ENCODE peak calls at places on chromosomes 4 and X, in five cellular contexts. K is MG63, U is tibial artery, B is lower lobe of right lung, E is endodermal cell. V is an unnamed sample. For H3K9me3 and H3K27me3, the result is how much of the 10 kb centered on the place peaks cover.

GRCh38 chr4:8916251-8916913 is 44.7 kb upstream of the HMX1 start:
- DNase-seq in U (peak), K (no peak), E (peak), B (no peak), V (no peak)

GRCh38 chrX:69025802-69026301 is 139.4 kb downstream of the PJA1 start:
- DNase-seq in E (peak), B (no peak), U (no peak), K (peak), V (no peak)

GRCh38 chr4:2281575-2282343 is 19.9 kb upstream of the MXD4 start:
- DNase-seq in U (no peak), K (no peak), B (no peak), E (no peak), V (no peak)

GRCh38 chrX:135432881-135433521 is 11.3 kb downstream of the SMIM10L2A start:
- DNase-seq in K (no peak), U (no peak), B (no peak), E (no peak), V (no peak)

GRCh38 chr4:145935253-145936141 is 3.1 kb downstream of the ZNF827 start:
- DNase-seq in U (no peak), B (peak), K (peak), E (peak), V (no peak)

GRCh38 chrX:47068214-47068613 is 10.0 kb upstream of the RGN start:
- DNase-seq in U (no peak), E (no peak), B (no peak), K (no peak), V (no peak)

GRCh38 chr4:172708184-172708583 is 460.4 kb upstream of the GALNT7 start:
- DNase-seq in K (no peak), U (no peak), B (no peak), E (no peak), V (no peak)

GRCh38 chr4:41076481-41076880 is 137.9 kb downstream of the APBB2 start:
- DNase-seq in E (no peak), K (no peak), B (no peak), U (no peak), V (no peak)

GRCh38 chr4:147546341-147546740 is 65.4 kb downstream of the EDNRA start:
- DNase-seq in U (no peak), K (peak), E (no peak), B (no peak), V (peak)

GRCh38 chrX:39869846-39870601 is 227.7 kb downstream of the BCOR start:
- DNase-seq in K (peak), E (no peak), B (no peak), U (no peak), V (peak)

GRCh38 chr4:13171292-13172057 is 312.7 kb downstream of the RAB28 start:
- DNase-seq in B (no peak), K (no peak), U (no peak), E (no peak), V (no peak)

GRCh38 chrX:12010436-12010835 is 127.8 kb upstream of the FRMPD4 start:
- DNase-seq in U (no peak), B (no peak), K (no peak), E (no peak), V (no peak)

GRCh38 chr4:15963568-15963967 is 593 bp upstream of the FGFBP2 start:
- DNase-seq in E (no peak), K (no peak), B (peak), U (no peak), V (no peak)

GRCh38 chr4:7699040-7699439 is 240.6 kb downstream of the AFAP1 start:
- DNase-seq in B (no peak), U (no peak), K (no peak), E (no peak), V (no peak)

GRCh38 chr4:105050896-105051295 is 95.8 kb upstream of the TET2 start:
- DNase-seq in K (peak), E (no peak), B (no peak), U (no peak), V (no peak)

GRCh38 chr4:82499705-82500104 is 62.1 kb downstream of the TMEM150C start:
- DNase-seq in K (no peak), B (no peak), U (no peak), E (peak), V (no peak)

GRCh38 chr4:184583738-184584502 is 65.3 kb downstream of the CASP3 start:
- DNase-seq in K (no peak), B (no peak), E (no peak), U (no peak), V (no peak)

GRCh38 chr4:170139764-170140163 is 50.0 kb upstream of the AADAT start:
- DNase-seq in K (no peak), B (no peak), E (no peak), U (no peak), V (no peak)

GRCh38 chr4:8739820-8740665 is 131.6 kb downstream of the HMX1 start:
- DNase-seq in B (peak), E (peak), K (peak), U (no peak), V (peak)

GRCh38 chrX:16185725-16186136 is 18.4 kb downstream of the MAGEB17 start:
- DNase-seq in B (no peak), E (peak), U (no peak), K (peak), V (peak)

GRCh38 chr4:123661080-123661737 is 264.6 kb downstream of the SPRY1 start:
- DNase-seq in E (no peak), K (no peak), B (no peak), U (no peak), V (no peak)

GRCh38 chrX:18887177-18887820 is 96.6 kb downstream of the PHKA2 start:
- DNase-seq in U (no peak), B (peak), K (no peak), E (peak), V (no peak)

GRCh38 chrX:22122510-22122909 is 90.4 kb downstream of the PHEX start:
- DNase-seq in E (no peak), K (peak), U (peak), B (no peak), V (no peak)

GRCh38 chr4:99219072-99219471 is at the start of gene ADH6:
- DNase-seq in B (no peak), E (no peak), U (no peak), K (no peak), V (no peak)

GRCh38 chr4:89119836-89120235 is 8.5 kb downstream of the TIGD2 start:
- DNase-seq in U (no peak), E (no peak), K (no peak), B (no peak), V (peak)

GRCh38 chrX:100830547-100830946 is 10.4 kb downstream of the CSTF2 start:
- DNase-seq in K (no peak), B (no peak), E (no peak), U (no peak), V (no peak)

GRCh38 chrX:10681167-10681566 is 60.8 kb upstream of the MID1 start:
- DNase-seq in U (no peak), B (no peak), K (no peak), E (no peak), V (no peak)

GRCh38 chrX:115892056-115892708 is 278.4 kb upstream of the AGTR2 start:
- DNase-seq in E (no peak), B (no peak), K (peak), U (no peak), V (no peak)

GRCh38 chr4:164648151-164648848 is 105.6 kb upstream of the SMIM31 start:
- DNase-seq in E (no peak), B (no peak), U (no peak), K (peak), V (no peak)

GRCh38 chr4:182555997-182556418 is 312.8 kb downstream of the TENM3 start:
- DNase-seq in E (peak), B (no peak), K (no peak), U (no peak), V (peak)

GRCh38 chr4:82601242-82602015 is 39.6 kb upstream of the TMEM150C start:
- DNase-seq in K (no peak), U (no peak), E (no peak), B (no peak), V (no peak)

GRCh38 chr4:26330186-26330787 is 9.5 kb downstream of the RBPJ start:
- DNase-seq in B (no peak), U (no peak), K (no peak), E (no peak), V (peak)

GRCh38 chrX:118062048-118062789 is 54.4 kb downstream of the KLHL13 start:
- DNase-seq in B (no peak), K (no peak), E (no peak), U (no peak), V (no peak)

GRCh38 chrX:21949689-21950088 is 9.2 kb downstream of the SMS start:
- DNase-seq in K (no peak), B (no peak), U (no peak), E (no peak), V (no peak)

GRCh38 chr4:7354937-7355336 is 79.8 kb downstream of the PSAPL1 start:
- DNase-seq in K (peak), B (no peak), U (no peak), E (no peak), V (no peak)

GRCh38 chr4:99087887-99088484 is 602 bp downstream of the ADH5 start:
- DNase-seq in E (no peak), K (peak), B (peak), U (peak), V (peak)

GRCh38 chrX:40262641-40263560 is 165.1 kb upstream of the BCOR start:
- DNase-seq in K (peak), U (no peak), B (no peak), E (no peak), V (peak)

DNA sequence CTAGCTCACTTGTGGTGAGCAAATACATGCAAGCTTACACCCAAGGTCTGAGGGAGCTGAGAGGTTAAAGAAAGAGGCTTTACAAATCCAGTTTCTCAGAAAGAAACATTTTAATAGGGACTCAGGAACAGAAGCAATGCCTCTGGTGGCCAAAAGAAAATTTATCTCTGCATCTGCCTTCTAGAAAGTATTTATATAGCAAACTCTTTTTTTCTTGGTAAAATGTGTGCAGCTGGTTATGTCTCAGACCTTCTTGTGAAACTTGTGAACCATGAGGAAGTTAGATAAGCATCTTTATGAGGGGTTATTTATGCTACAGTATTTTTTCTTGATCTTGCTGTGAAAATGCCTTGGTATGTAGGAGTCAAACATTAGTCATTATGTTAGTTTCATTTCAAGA is 48.5 kb upstream of the CYSLTR1 start:
- DNase-seq in B (no peak), E (no peak), U (no peak), K (no peak), V (no peak)
- H3K4me3 ChIP-seq in B (no peak), E (no peak), U (no peak), K (no peak), V (no peak)

GRCh38 chr4:80017125-80017854 is 55.7 kb downstream of the ANTXR2 start:
- DNase-seq in B (no peak), K (no peak), U (no peak), E (no peak), V (peak)

GRCh38 chr4:80015407-80016189 is 57.4 kb downstream of the ANTXR2 start:
- DNase-seq in K (no peak), B (no peak), U (no peak), E (no peak), V (no peak)

GRCh38 chr4:80012291-80012690 is 60.7 kb downstream of the ANTXR2 start:
- DNase-seq in U (no peak), K (no peak), E (no peak), B (no peak), V (no peak)

GRCh38 chr4:80016506-80016905 is 56.5 kb downstream of the ANTXR2 start:
- DNase-seq in E (no peak), K (no peak), B (no peak), U (no peak), V (no peak)

GRCh38 chr4:80014531-80014930 is 58.5 kb downstream of the ANTXR2 start:
- DNase-seq in U (no peak), E (no peak), B (no peak), K (no peak), V (no peak)
- H3K9me3 ChIP-seq in U (under half), E (under half), B (under half), K (under half), V (under half)

GRCh38 chrX:103722505-103722904 is 11.8 kb downstream of the TMEM31 start:
- DNase-seq in K (peak), U (no peak), B (no peak), E (no peak), V (no peak)
- H3K27me3 ChIP-seq in K (under half), U (under half), B (under half), E (half or more), V (under half)

GRCh38 chrX:153495362-153495751 is 577 bp downstream of the BGN start:
- DNase-seq in U (peak), B (no peak), K (peak), E (no peak), V (no peak)
- H3K4me3 ChIP-seq in U (peak), B (peak), K (peak), E (no peak), V (no peak)

GRCh38 chrX:143757375-143757774 is 36.8 kb upstream of the SPANXN2 start:
- DNase-seq in E (peak), B (no peak), U (no peak), K (no peak), V (no peak)

GRCh38 chrX:143754183-143754582 is 33.6 kb upstream of the SPANXN2 start:
- DNase-seq in U (no peak), K (no peak), E (no peak), B (no peak), V (no peak)

GRCh38 chrX:143757887-143758286 is 37.3 kb upstream of the SPANXN2 start:
- DNase-seq in E (peak), B (no peak), U (no peak), K (no peak), V (no peak)
- H3K9me3 ChIP-seq in E (under half), B (under half), U (under half), K (under half), V (under half)

DNA sequence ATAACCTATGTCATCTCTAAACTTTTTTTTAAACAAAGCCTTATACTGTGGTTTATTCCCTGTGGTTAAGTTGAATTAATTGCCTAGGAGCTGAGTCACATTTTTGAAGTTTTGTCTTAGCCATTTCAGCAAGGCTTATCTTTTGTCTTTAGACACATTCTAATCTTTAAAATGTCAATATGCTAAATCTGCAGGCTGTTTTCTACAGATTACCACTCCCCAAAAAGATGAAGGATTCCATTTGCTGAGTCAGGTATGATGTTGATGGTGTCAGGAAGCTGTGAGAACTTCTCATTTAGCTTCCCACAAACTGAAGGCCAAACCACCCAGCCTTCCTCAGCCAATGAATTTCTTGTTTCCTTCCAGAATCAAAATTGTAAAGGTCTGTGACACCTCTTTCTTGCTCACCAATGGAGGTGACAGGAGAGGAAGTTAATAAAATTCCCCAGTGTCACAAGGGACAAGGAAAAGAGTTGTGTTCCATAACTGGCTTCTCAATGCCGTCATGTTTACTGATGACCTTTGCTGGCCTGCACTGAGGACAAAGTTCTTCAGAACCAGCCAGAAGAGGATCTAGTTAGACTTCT is 3.7 kb upstream of the CXCL6 start:
- DNase-seq in B (no peak), K (no peak), E (no peak), U (no peak), V (peak)
- H3K27me3 ChIP-seq in B (under half), K (under half), E (under half), U (under half), V (under half)

GRCh38 chr4:140019619-140020367 is 134.2 kb downstream of the MAML3 start:
- DNase-seq in E (no peak), K (no peak), B (no peak), U (no peak), V (no peak)
- H3K4me3 ChIP-seq in E (peak), K (no peak), B (no peak), U (no peak), V (no peak)